ENCODE peak calls at places on chromosome 11, in six cellular contexts. W, Q, L, F, N and E are unnamed samples.

GRCh38 chr11:32561835-32562234 is 21.8 kb upstream of the EIF3M start:
- DNase-seq in F (no peak), Q (no peak), W (no peak), L (no peak), N (no peak), E (no peak)

GRCh38 chr11:97703815-97704214 is 1314.0 kb downstream of the JRKL start:
- DNase-seq in F (no peak), W (no peak), N (no peak), Q (no peak), L (no peak), E (no peak)

GRCh38 chr11:108775324-108775723 is 110.5 kb downstream of the DDX10 start:
- DNase-seq in L (no peak), Q (no peak), F (no peak), N (no peak), W (no peak), E (no peak)

GRCh38 chr11:34600339-34601084 is 20.4 kb upstream of the EHF start:
- DNase-seq in F (peak; percentile 81), Q (peak; percentile 36), W (peak; percentile 8), N (no peak), L (peak; percentile 93), E (no peak)

GRCh38 chr11:11057472-11057854 is 199.6 kb upstream of the ZBED5 start:
- DNase-seq in Q (no peak), N (no peak), L (no peak), W (no peak), F (no peak), E (no peak)

GRCh38 chr11:64638017-64638664 is 47.1 kb downstream of the SLC22A12 start:
- DNase-seq in L (no peak), N (no peak), F (no peak), Q (no peak), W (no peak), E (no peak)

GRCh38 chr11:37087650-37088572 is 489.9 kb upstream of the RAG2 start:
- DNase-seq in F (no peak), Q (no peak), N (no peak), W (no peak), L (no peak), E (no peak)

GRCh38 chr11:105553015-105553414 is 56.9 kb upstream of the GRIA4 start:
- DNase-seq in F (no peak), Q (no peak), L (peak; percentile 8), N (no peak), W (peak; percentile 41), E (no peak)

GRCh38 chr11:44314733-44315132 is 4.8 kb upstream of the ALX4 start:
- DNase-seq in L (no peak), W (no peak), N (no peak), Q (no peak), F (no peak), E (no peak)

GRCh38 chr11:66614073-66614472 is 2.4 kb upstream of the RBM14 start:
- DNase-seq in L (no peak), W (no peak), F (peak; percentile 65), Q (no peak), N (no peak), E (no peak)
- H3K4me1 ChIP-seq in L (peaks cover 9% of the 10 kb centered on the region), W (peaks cover 2% of the 10 kb centered on the region), F (no peaks in the 10 kb centered on the region), Q (no peaks in the 10 kb centered on the region), N (peaks cover 21% of the 10 kb centered on the region), E (peaks cover 12% of the 10 kb centered on the region)

DNA sequence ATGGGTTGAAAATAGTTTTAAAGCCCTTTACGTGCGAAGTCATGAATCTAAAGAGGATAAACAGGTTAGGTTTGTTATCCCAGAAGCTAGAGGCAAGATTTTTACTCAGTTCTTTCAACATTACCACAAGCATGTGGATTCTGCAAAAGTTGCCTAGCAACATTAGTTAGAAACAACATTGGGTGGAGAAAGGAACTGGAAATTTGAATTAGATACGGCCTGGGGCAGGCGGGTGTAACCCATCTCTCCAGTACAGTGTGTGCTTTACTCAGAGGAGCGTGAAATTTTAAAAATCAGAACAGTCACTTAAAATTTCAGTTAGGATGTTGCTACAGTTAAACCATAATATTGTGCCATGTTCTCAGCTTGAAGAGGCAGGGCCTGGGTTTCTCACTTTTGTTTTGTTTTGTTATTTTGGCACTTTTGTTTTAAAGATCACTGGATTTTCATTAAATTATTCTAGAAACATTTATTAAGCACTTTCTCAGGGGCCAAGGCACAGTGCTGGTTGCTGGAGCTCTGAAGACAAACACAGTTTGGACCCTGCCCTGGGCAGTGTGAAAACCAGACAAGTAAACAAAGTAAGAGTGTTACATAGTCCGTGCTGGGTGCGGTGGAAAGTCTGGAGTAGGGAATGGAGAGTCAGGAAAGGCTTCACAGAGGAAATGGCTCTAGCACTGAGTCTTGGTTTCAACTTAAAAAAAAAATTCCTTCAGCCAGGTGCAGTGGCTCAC is 4.4 kb upstream of the WEE1 start:
- DNase-seq in W (peak; percentile 89), N (peak; percentile 50), F (peak; percentile 85), L (peak; percentile 44), Q (peak; percentile 86), E (peak; percentile 60)
- TF ChIP-seq POLR2A in W (peak; percentile 86), N (peak; percentile 41), F (peak; percentile 90), L (no peak), Q (peak; percentile 50), E (peak; percentile 61)

DNA sequence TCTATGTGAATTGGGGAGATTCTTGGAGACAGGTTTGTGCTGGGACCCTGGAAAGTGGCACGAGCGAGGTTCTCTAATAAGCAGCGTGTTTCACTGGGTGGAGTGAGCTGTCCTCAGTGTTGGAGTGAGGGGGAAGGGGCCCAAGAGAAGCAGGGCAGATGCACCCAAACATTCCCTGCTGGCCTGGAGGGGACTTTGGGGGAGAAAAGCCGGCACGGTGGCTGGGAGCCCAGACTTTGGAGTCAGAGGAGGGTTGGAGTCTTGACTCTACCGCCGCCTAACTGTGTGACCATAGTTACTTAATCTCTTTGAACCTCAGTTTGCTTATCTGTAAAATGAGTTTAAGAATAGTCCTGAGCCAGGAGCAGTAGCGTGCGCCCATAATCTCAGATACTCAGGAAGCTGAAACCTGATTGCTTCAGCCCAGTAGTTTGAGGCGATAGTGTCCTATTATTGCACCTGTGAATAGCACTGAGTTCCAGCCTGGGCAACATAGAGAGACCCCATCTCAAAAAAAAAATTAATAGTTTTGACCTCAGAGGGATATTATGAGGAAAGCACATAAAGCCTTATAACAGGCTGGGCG is 614 bp downstream of the NR1H3 start:
- DNase-seq in F (no peak), Q (no peak), L (peak; percentile 48), N (no peak), W (no peak), E (no peak)
- H3K4me3 ChIP-seq in F (peak overlapping the region; percentile 59), Q (peak overlapping the region; percentile 11), L (peak overlapping the region; percentile 28), N (peak overlapping the region; percentile 51), W (no peak overlapping the region), E (peak overlapping the region; percentile 43)

DNA sequence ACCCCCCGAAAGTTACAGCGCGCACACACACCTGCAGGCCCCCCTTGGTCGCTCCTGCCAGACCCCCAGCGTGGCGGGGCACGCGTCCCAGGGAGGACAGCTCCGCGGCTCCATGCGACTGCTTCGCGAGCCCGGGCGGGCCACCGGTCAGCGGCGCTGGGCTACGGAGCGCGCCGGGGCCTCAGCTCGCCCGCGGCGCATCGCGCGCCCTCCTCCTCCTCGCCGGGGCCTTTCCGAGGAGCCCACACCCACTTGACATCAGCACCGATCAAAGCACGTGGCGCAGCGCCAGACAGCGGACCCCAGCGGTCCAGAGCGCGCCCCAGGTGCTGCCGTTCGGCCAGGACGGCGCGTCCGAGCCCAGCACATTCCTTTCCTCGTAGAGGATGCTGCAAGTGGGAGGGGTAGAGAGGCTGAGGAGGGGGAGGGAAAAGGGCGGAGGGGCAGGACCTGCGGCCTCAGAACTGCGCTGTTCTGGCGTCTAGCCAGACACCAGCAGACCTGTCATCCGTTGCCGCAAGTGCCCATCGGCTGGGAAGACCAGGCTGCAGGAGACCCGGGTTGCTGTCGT is 88.6 kb downstream of the PLEKHA7 start:
- DNase-seq in Q (peak; percentile 30), N (no peak), W (no peak), L (no peak), F (peak; percentile 61), E (peak; percentile 67)
- H3K4me1 ChIP-seq in Q (no peaks in the 10 kb centered on the region), N (peaks cover 10% of the 10 kb centered on the region), W (no peaks in the 10 kb centered on the region), L (no peaks in the 10 kb centered on the region), F (no peaks in the 10 kb centered on the region), E (peaks cover 8% of the 10 kb centered on the region)

DNA sequence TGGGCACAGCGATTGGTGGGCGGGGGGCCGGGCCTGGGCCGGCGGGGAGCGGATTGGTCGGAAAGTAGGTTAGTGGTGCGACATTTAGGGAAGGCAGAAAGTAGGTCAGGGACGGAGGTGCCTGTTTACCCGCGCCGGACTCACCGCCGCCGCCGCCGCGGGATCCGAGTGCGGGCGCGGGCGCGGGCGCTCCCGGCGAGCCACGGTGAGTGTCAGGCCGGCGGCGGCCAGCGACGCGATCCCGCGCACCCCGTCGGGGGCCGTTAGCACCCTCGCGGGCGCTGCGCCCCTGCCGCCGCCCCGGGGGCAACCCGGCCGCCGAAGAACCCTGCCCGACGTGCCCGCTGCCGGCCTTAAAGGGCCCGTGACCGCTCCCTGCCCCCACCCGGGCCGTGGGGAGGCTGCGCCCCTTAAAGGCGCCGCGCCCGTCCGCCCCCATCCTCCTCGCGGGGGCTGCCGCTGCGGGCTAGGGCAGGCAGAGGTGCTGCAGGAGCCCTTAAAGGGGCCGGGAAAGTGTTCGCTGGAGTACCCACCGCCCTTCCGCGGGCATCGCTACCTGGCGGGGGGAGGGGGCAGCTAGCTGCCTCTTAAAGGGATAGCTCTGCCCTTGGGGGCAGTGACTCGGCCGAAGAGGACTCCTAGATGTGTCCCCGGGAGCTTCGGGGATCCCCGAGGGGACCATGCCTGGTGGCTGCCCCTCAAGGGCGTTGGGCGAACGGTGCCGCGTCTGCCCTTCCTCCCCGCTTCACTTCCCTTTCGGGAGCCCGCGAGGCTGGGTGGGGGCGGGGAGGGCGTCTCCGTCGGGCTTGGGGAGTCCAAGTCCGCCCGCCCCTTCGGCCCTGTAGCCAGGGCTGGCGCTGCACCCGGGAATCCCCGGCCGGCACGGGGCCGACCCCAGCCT is at the start of gene BMAL1:
- DNase-seq in F (peak; percentile 80), L (no peak), N (peak; percentile 63), W (no peak), Q (peak; percentile 30), E (peak; percentile 46)
- TF ChIP-seq POLR2A in F (peak; percentile 74), L (no peak), N (peak; percentile 93), W (peak; percentile 51), Q (peak; percentile 58), E (peak; percentile 76)

GRCh38 chr11:128890216-128890542 is 977 bp upstream of the KCNJ5 start:
- DNase-seq in N (no peak), L (no peak), W (no peak), Q (no peak), F (no peak), E (no peak)
- H3K4me3 ChIP-seq in N (peak overlapping the region; percentile 46), L (no peak overlapping the region), W (peak overlapping the region; percentile 35), Q (peak overlapping the region; percentile 39), F (peak overlapping the region; percentile 38), E (peak overlapping the region; percentile 55)